ENCODE peak calls at places on chromosome 19, in ten cellular contexts. One of them, this sample, is unnamed.

GRCh38 chr19:39199025-39199424 is 2.3 kb downstream of the NCCRP1 start:
- DNase-seq in pancreas: peak
- DNase-seq in uterus: peak
- DNase-seq in psoas muscle: no peak
- DNase-seq in epithelial cell of esophagus: no peak
- DNase-seq in fibroblast of mammary gland: peak
- DNase-seq in PC-3: no peak
- DNase-seq in choroid plexus epithelial cell: peak
- DNase-seq in GM23338: no peak
- DNase-seq in fibroblast of lung: peak
- DNase-seq in this sample: peak

GRCh38 chr19:41376241-41376997 is at the start of gene TMEM91:
- DNase-seq in fibroblast of mammary gland: peak
- DNase-seq in uterus: peak
- DNase-seq in PC-3: no peak
- DNase-seq in epithelial cell of esophagus: peak
- DNase-seq in fibroblast of lung: peak
- DNase-seq in pancreas: peak
- DNase-seq in GM23338: peak
- DNase-seq in psoas muscle: peak
- DNase-seq in choroid plexus epithelial cell: peak
- DNase-seq in this sample: peak

GRCh38 chr19:45716314-45717130 is 14.2 kb downstream of the FBXO46 start:
- DNase-seq in uterus: peak
- DNase-seq in psoas muscle: no peak
- DNase-seq in epithelial cell of esophagus: peak
- DNase-seq in pancreas: no peak
- DNase-seq in fibroblast of lung: peak
- DNase-seq in fibroblast of mammary gland: peak
- DNase-seq in GM23338: peak
- DNase-seq in choroid plexus epithelial cell: peak
- DNase-seq in PC-3: peak
- DNase-seq in this sample: peak

GRCh38 chr19:16355293-16356043 is 30.8 kb downstream of the KLF2 start:
- DNase-seq in epithelial cell of esophagus: no peak
- DNase-seq in choroid plexus epithelial cell: peak
- DNase-seq in psoas muscle: no peak
- DNase-seq in GM23338: no peak
- DNase-seq in PC-3: no peak
- DNase-seq in uterus: peak
- DNase-seq in fibroblast of mammary gland: peak
- DNase-seq in fibroblast of lung: no peak
- DNase-seq in pancreas: no peak
- DNase-seq in this sample: no peak

GRCh38 chr19:11324079-11324661 is 15.3 kb downstream of the RAB3D start:
- DNase-seq in pancreas: no peak
- DNase-seq in fibroblast of lung: peak
- DNase-seq in PC-3: peak
- DNase-seq in choroid plexus epithelial cell: peak
- DNase-seq in fibroblast of mammary gland: peak
- DNase-seq in epithelial cell of esophagus: peak
- DNase-seq in psoas muscle: peak
- DNase-seq in GM23338: no peak
- DNase-seq in uterus: peak
- DNase-seq in this sample: peak

GRCh38 chr19:13892885-13893284 is 13.0 kb downstream of the BRME1 start:
- DNase-seq in uterus: no peak
- DNase-seq in PC-3: peak
- DNase-seq in epithelial cell of esophagus: no peak
- DNase-seq in fibroblast of mammary gland: no peak
- DNase-seq in choroid plexus epithelial cell: no peak
- DNase-seq in psoas muscle: no peak
- DNase-seq in fibroblast of lung: no peak
- DNase-seq in pancreas: no peak
- DNase-seq in GM23338: no peak
- DNase-seq in this sample: no peak

GRCh38 chr19:44050740-44051653 is 839 bp upstream of the ZNF223 start:
- DNase-seq in fibroblast of lung: no peak
- DNase-seq in psoas muscle: no peak
- DNase-seq in choroid plexus epithelial cell: peak
- DNase-seq in pancreas: peak
- DNase-seq in PC-3: no peak
- DNase-seq in fibroblast of mammary gland: no peak
- DNase-seq in GM23338: peak
- DNase-seq in epithelial cell of esophagus: peak
- DNase-seq in uterus: no peak
- DNase-seq in this sample: no peak

GRCh38 chr19:46040952-46041500 is at the start of gene IGFL4:
- DNase-seq in GM23338: no peak
- DNase-seq in uterus: no peak
- DNase-seq in PC-3: peak
- DNase-seq in pancreas: no peak
- DNase-seq in choroid plexus epithelial cell: no peak
- DNase-seq in fibroblast of mammary gland: no peak
- DNase-seq in psoas muscle: no peak
- DNase-seq in fibroblast of lung: peak
- DNase-seq in epithelial cell of esophagus: peak
- DNase-seq in this sample: peak

DNA sequence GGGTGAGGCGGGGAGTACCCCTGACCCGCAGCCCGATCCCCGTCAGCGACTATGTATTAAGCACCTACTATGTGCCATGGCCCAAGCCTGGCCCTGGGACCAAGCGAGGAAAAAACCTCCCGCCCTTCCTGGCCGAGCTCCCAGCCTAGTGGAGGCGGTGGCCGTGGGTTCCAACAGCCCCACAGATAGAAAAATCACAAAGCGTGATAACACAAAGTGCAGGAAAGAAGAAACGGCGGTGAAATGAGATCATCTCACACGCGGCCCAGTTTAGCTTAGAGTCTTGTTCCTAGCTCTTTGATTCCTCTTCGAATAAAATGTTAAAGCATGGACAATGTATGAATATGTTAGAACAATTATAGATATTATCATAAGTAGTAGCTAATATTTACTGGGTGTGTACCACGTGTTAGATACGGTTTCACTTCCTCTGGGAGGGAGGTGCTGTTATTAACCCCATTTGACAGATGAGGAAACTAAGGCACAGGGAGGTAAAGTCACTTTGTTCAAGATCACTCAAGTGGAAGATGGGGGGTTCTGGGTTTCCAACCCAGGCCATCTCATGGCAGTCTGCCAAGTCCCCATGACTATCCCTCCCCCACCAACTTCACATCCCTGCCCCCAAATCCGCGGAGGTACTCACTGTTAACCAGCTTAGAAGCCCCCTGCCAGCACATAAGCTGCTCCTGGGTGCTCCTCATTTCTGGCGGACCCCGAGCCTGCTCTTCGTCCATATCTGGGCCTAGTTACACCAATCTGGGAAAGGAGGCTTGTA is 1.2 kb upstream of the FXYD7 start:
- DNase-seq in pancreas: no peak
- DNase-seq in PC-3: no peak
- DNase-seq in GM23338: no peak
- DNase-seq in psoas muscle: peak
- DNase-seq in fibroblast of lung: no peak
- DNase-seq in fibroblast of mammary gland: no peak
- DNase-seq in uterus: no peak
- DNase-seq in epithelial cell of esophagus: no peak
- DNase-seq in choroid plexus epithelial cell: no peak
- DNase-seq in this sample: no peak
- TF ChIP-seq CTCF in pancreas: no peak
- TF ChIP-seq CTCF in PC-3: no peak
- TF ChIP-seq CTCF in GM23338: no peak
- TF ChIP-seq CTCF in psoas muscle: no peak
- TF ChIP-seq CTCF in fibroblast of lung: no peak
- TF ChIP-seq CTCF in fibroblast of mammary gland: no peak
- TF ChIP-seq CTCF in uterus: no peak
- TF ChIP-seq CTCF in epithelial cell of esophagus: no peak
- TF ChIP-seq CTCF in choroid plexus epithelial cell: no peak
- TF ChIP-seq CTCF in this sample: no peak

DNA sequence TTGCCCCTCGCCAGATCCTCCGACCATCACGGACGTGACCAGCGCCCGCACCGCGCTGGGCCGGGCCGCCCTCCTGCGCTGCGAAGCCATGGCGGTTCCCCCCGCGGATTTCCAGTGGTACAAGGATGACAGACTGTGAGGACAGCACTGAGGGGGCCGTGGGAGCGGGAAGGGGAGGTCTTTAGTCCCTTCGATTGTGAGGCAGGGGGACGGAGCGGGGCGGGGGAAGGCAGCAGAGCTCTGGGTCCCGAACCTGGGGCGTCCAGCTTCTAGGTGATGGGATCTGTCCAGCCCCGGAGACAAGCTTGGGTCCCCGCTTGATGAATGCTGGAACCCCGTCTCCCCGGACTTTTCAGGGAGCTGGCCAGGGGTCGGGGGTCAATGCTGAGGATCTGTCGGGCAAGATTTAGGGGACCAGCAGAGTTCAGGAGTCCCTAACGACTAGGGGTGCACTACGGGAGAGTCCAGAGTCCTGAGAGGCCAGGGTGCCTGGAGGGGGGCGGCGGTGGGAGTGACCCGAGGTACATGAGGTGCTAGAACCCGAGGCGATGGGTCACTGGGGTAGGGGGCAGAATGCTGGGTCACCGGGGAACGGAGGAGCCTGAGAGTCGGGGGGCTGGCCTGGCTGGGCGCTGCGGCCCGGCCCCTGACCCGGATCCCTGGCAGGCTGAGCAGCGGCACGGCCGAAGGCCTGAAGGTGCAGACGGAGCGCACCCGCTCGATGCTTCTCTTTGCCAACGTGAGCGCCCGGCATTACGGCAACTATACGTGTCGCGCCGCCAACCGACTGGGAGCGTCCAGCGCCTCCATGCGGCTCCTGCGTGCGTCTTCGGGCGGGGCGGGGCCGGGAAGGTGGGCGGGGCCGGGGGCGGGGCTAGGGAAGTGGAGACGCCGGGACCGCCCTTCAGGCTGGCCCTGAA is 14.6 kb downstream of the VSIG10L start:
- DNase-seq in epithelial cell of esophagus: peak
- DNase-seq in fibroblast of lung: peak
- DNase-seq in fibroblast of mammary gland: peak
- DNase-seq in GM23338: peak
- DNase-seq in uterus: no peak
- DNase-seq in PC-3: peak
- DNase-seq in choroid plexus epithelial cell: peak
- DNase-seq in psoas muscle: no peak
- DNase-seq in pancreas: no peak
- DNase-seq in this sample: peak
- H3K4me3 ChIP-seq in epithelial cell of esophagus: peak
- H3K4me3 ChIP-seq in fibroblast of lung: peak
- H3K4me3 ChIP-seq in fibroblast of mammary gland: peak
- H3K4me3 ChIP-seq in GM23338: peak
- H3K4me3 ChIP-seq in uterus: no peak
- H3K4me3 ChIP-seq in PC-3: peak
- H3K4me3 ChIP-seq in choroid plexus epithelial cell: peak
- H3K4me3 ChIP-seq in psoas muscle: peak
- H3K4me3 ChIP-seq in pancreas: no peak
- H3K4me3 ChIP-seq in this sample: peak

GRCh38 chr19:18098891-18099622 is 1.5 kb downstream of the MAST3 start:
- DNase-seq in epithelial cell of esophagus: no peak
- DNase-seq in uterus: no peak
- DNase-seq in pancreas: peak
- DNase-seq in psoas muscle: no peak
- DNase-seq in fibroblast of mammary gland: no peak
- DNase-seq in choroid plexus epithelial cell: no peak
- DNase-seq in PC-3: no peak
- DNase-seq in fibroblast of lung: no peak
- DNase-seq in GM23338: peak
- DNase-seq in this sample: no peak

GRCh38 chr19:18096258-18096657 is 1.3 kb upstream of the MAST3 start:
- DNase-seq in psoas muscle: no peak
- DNase-seq in choroid plexus epithelial cell: no peak
- DNase-seq in fibroblast of mammary gland: no peak
- DNase-seq in GM23338: no peak
- DNase-seq in uterus: no peak
- DNase-seq in pancreas: no peak
- DNase-seq in epithelial cell of esophagus: no peak
- DNase-seq in fibroblast of lung: no peak
- DNase-seq in PC-3: no peak
- DNase-seq in this sample: no peak

GRCh38 chr19:18097217-18097992 is at the start of gene MAST3:
- DNase-seq in pancreas: peak
- DNase-seq in fibroblast of lung: peak
- DNase-seq in fibroblast of mammary gland: peak
- DNase-seq in choroid plexus epithelial cell: peak
- DNase-seq in PC-3: peak
- DNase-seq in epithelial cell of esophagus: peak
- DNase-seq in GM23338: peak
- DNase-seq in psoas muscle: peak
- DNase-seq in uterus: peak
- DNase-seq in this sample: peak

GRCh38 chr19:18099623-18099995 is 2.0 kb downstream of the MAST3 start:
- DNase-seq in psoas muscle: no peak
- DNase-seq in epithelial cell of esophagus: no peak
- DNase-seq in GM23338: no peak
- DNase-seq in uterus: no peak
- DNase-seq in fibroblast of lung: no peak
- DNase-seq in fibroblast of mammary gland: no peak
- DNase-seq in pancreas: no peak
- DNase-seq in choroid plexus epithelial cell: no peak
- DNase-seq in PC-3: no peak
- DNase-seq in this sample: no peak

DNA sequence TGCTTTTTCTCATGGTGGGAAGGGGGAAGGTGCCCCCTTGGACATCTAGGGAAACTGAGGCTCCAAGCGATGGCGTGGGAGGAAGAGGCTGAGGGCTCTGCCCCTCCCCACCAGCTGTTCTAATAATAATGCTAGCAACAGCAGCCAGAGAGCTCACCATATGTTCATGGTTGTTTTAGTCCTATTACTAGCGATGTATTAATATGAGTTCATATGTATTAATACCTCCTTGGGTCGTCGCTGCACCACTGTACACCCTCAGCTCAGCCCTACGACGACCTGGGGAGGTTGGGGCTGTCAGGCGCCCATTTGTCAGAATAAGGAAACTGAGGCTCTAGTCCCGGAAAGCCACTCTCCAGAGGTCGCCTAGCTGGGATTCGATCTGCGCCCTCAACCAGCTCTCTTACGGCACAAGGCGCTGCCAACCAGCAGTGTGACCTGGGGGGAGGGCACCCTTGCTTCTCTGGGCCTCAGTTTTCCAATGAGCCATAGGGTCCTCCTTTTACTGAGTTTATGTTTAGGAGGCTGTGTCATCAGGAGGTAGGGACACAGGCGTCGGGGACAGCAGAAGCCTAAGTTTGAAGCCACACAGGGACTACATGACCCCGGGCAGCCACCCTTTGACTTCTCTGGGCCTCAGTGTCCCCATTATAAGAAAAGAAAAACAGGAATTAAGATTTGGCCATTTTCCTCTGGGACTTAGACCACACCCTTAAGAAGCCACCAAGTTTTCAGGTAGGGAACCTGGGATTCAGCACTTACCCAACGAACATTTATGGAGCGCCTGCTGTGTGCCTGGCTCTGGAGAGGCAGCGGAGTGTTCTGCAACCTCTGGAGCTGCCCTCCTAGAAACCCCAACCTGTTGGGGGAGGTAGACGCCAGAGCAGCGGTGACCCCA is 664 bp downstream of the MAST3 start:
- DNase-seq in PC-3: no peak
- DNase-seq in psoas muscle: no peak
- DNase-seq in choroid plexus epithelial cell: no peak
- DNase-seq in fibroblast of lung: no peak
- DNase-seq in pancreas: no peak
- DNase-seq in fibroblast of mammary gland: no peak
- DNase-seq in GM23338: no peak
- DNase-seq in uterus: no peak
- DNase-seq in epithelial cell of esophagus: no peak
- DNase-seq in this sample: no peak
- TF ChIP-seq CTCF in PC-3: no peak
- TF ChIP-seq CTCF in psoas muscle: no peak
- TF ChIP-seq CTCF in choroid plexus epithelial cell: no peak
- TF ChIP-seq CTCF in fibroblast of lung: no peak
- TF ChIP-seq CTCF in pancreas: no peak
- TF ChIP-seq CTCF in fibroblast of mammary gland: no peak
- TF ChIP-seq CTCF in GM23338: no peak
- TF ChIP-seq CTCF in uterus: no peak
- TF ChIP-seq CTCF in epithelial cell of esophagus: no peak
- TF ChIP-seq CTCF in this sample: no peak

DNA sequence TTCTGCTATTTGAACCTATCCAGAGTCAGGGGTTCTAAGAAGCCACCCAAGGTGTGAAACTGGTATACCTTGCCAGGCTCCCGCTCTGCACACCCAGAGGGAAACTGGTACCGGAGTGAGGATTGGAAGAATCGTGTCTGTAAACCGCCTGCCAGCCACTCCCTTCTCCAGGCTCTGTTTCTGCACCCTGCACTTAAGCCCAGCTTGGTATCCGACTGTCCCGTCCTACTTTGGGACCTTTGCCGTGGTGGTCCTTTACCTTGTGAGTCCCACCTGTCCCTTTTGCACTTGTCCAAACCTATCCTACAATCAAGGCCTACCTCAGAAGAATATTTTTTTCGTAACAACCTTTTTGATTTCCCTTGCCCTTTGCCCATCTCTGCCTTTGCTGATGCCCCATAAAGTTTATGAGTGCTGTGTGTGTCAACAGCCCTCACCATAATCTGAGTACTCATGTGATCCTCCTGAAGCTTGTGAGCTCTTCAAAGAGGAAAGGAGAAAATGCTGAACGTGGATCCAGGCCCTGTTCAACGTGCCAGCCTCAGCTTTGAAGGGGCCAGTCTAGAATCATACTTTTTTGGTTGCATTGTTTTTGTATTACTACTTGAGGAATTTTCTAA is 44.6 kb downstream of the GARRE1 start:
- DNase-seq in fibroblast of lung: no peak
- DNase-seq in uterus: no peak
- DNase-seq in psoas muscle: no peak
- DNase-seq in GM23338: no peak
- DNase-seq in PC-3: no peak
- DNase-seq in pancreas: no peak
- DNase-seq in fibroblast of mammary gland: no peak
- DNase-seq in choroid plexus epithelial cell: no peak
- DNase-seq in epithelial cell of esophagus: no peak
- DNase-seq in this sample: no peak
- H3K4me3 ChIP-seq in fibroblast of lung: no peak
- H3K4me3 ChIP-seq in uterus: no peak
- H3K4me3 ChIP-seq in psoas muscle: no peak
- H3K4me3 ChIP-seq in GM23338: no peak
- H3K4me3 ChIP-seq in PC-3: no peak
- H3K4me3 ChIP-seq in pancreas: no peak
- H3K4me3 ChIP-seq in fibroblast of mammary gland: no peak
- H3K4me3 ChIP-seq in choroid plexus epithelial cell: no peak
- H3K4me3 ChIP-seq in epithelial cell of esophagus: no peak
- H3K4me3 ChIP-seq in this sample: no peak